ENCODE peak calls at places on chromosomes 13 and 19, in eight cellular contexts. One of them, this sample, is unnamed.

GRCh38 chr19:7254590-7254989 is 39.6 kb downstream of the INSR start:
- DNase-seq in cardiac muscle cell: no peak
- DNase-seq in lung: no peak
- DNase-seq in omental fat pad: no peak
- DNase-seq in brain microvascular endothelial cell: no peak
- DNase-seq in Calu3: peak; percentile 4
- DNase-seq in neural progenitor cell: no peak
- DNase-seq in psoas muscle: no peak
- DNase-seq in this sample: peak; percentile 6

GRCh38 chr19:13070425-13071140 is 32.1 kb downstream of the LYL1 start:
- DNase-seq in lung: no peak
- DNase-seq in neural progenitor cell: no peak
- DNase-seq in brain microvascular endothelial cell: no peak
- DNase-seq in psoas muscle: peak; percentile 76
- DNase-seq in omental fat pad: no peak
- DNase-seq in Calu3: no peak
- DNase-seq in cardiac muscle cell: no peak
- DNase-seq in this sample: no peak

GRCh38 chr19:2164020-2164988 is 571 bp downstream of the DOT1L start:
- DNase-seq in psoas muscle: no peak
- DNase-seq in neural progenitor cell: peak; percentile 73
- DNase-seq in lung: no peak
- DNase-seq in Calu3: peak; percentile 31
- DNase-seq in brain microvascular endothelial cell: no peak
- DNase-seq in omental fat pad: no peak
- DNase-seq in cardiac muscle cell: no peak
- DNase-seq in this sample: no peak

GRCh38 chr13:109166807-109167206 is 537.4 kb downstream of the MYO16 start:
- DNase-seq in cardiac muscle cell: no peak
- DNase-seq in brain microvascular endothelial cell: no peak
- DNase-seq in omental fat pad: no peak
- DNase-seq in lung: no peak
- DNase-seq in psoas muscle: no peak
- DNase-seq in neural progenitor cell: no peak
- DNase-seq in Calu3: no peak
- DNase-seq in this sample: no peak

GRCh38 chr13:37690361-37690760 is 91.8 kb upstream of the POSTN start:
- DNase-seq in lung: no peak
- DNase-seq in Calu3: no peak
- DNase-seq in cardiac muscle cell: no peak
- DNase-seq in psoas muscle: no peak
- DNase-seq in neural progenitor cell: no peak
- DNase-seq in omental fat pad: no peak
- DNase-seq in brain microvascular endothelial cell: no peak
- DNase-seq in this sample: no peak

GRCh38 chr19:51691122-51692064 is 1.7 kb upstream of the SPACA6 start:
- DNase-seq in lung: no peak
- DNase-seq in brain microvascular endothelial cell: no peak
- DNase-seq in Calu3: no peak
- DNase-seq in neural progenitor cell: peak; percentile 30
- DNase-seq in omental fat pad: no peak
- DNase-seq in psoas muscle: no peak
- DNase-seq in cardiac muscle cell: peak; percentile 81
- DNase-seq in this sample: peak; percentile 18

GRCh38 chr19:51458051-51458645 is at the start of gene SIGLEC8:
- DNase-seq in neural progenitor cell: no peak
- DNase-seq in brain microvascular endothelial cell: no peak
- DNase-seq in Calu3: no peak
- DNase-seq in lung: no peak
- DNase-seq in cardiac muscle cell: no peak
- DNase-seq in omental fat pad: no peak
- DNase-seq in psoas muscle: no peak
- DNase-seq in this sample: no peak

GRCh38 chr19:44576843-44577565 is 36.4 kb upstream of the IGSF23 start:
- DNase-seq in lung: peak; percentile 45
- DNase-seq in Calu3: peak; percentile 78
- DNase-seq in brain microvascular endothelial cell: peak; percentile 14
- DNase-seq in omental fat pad: no peak
- DNase-seq in cardiac muscle cell: no peak
- DNase-seq in neural progenitor cell: peak; percentile 58
- DNase-seq in psoas muscle: no peak
- DNase-seq in this sample: no peak

GRCh38 chr13:52686381-52686780 is 33.7 kb downstream of the SUGT1 start:
- DNase-seq in cardiac muscle cell: no peak
- DNase-seq in neural progenitor cell: no peak
- DNase-seq in omental fat pad: no peak
- DNase-seq in Calu3: no peak
- DNase-seq in lung: no peak
- DNase-seq in psoas muscle: no peak
- DNase-seq in brain microvascular endothelial cell: no peak
- DNase-seq in this sample: no peak

GRCh38 chr13:66661336-66661735 is 568.8 kb downstream of the PCDH9 start:
- DNase-seq in neural progenitor cell: no peak
- DNase-seq in lung: no peak
- DNase-seq in brain microvascular endothelial cell: no peak
- DNase-seq in psoas muscle: no peak
- DNase-seq in Calu3: no peak
- DNase-seq in omental fat pad: no peak
- DNase-seq in cardiac muscle cell: no peak
- DNase-seq in this sample: no peak

GRCh38 chr13:113625965-113626661 is 31.9 kb downstream of the ATP4B start:
- DNase-seq in omental fat pad: no peak
- DNase-seq in cardiac muscle cell: peak; percentile 52
- DNase-seq in Calu3: no peak
- DNase-seq in lung: no peak
- DNase-seq in neural progenitor cell: no peak
- DNase-seq in brain microvascular endothelial cell: no peak
- DNase-seq in psoas muscle: no peak
- DNase-seq in this sample: no peak

GRCh38 chr13:31923134-31923763 is 108.3 kb upstream of the FRY start:
- DNase-seq in neural progenitor cell: no peak
- DNase-seq in cardiac muscle cell: no peak
- DNase-seq in omental fat pad: no peak
- DNase-seq in Calu3: no peak
- DNase-seq in brain microvascular endothelial cell: no peak
- DNase-seq in lung: no peak
- DNase-seq in psoas muscle: no peak
- DNase-seq in this sample: no peak

GRCh38 chr13:101875717-101876393 is 423.4 kb downstream of the ITGBL1 start:
- DNase-seq in lung: no peak
- DNase-seq in psoas muscle: no peak
- DNase-seq in brain microvascular endothelial cell: peak; percentile 92
- DNase-seq in Calu3: peak; percentile 53
- DNase-seq in cardiac muscle cell: peak; percentile 3
- DNase-seq in neural progenitor cell: no peak
- DNase-seq in omental fat pad: no peak
- DNase-seq in this sample: no peak

GRCh38 chr19:942133-942645 is 16.4 kb downstream of the ARID3A start:
- DNase-seq in lung: no peak
- DNase-seq in neural progenitor cell: no peak
- DNase-seq in Calu3: no peak
- DNase-seq in omental fat pad: no peak
- DNase-seq in psoas muscle: no peak
- DNase-seq in brain microvascular endothelial cell: no peak
- DNase-seq in cardiac muscle cell: no peak
- DNase-seq in this sample: no peak
- TF ChIP-seq CTCF in lung: no peak
- TF ChIP-seq CTCF in neural progenitor cell: no peak
- TF ChIP-seq CTCF in Calu3: no peak
- TF ChIP-seq CTCF in omental fat pad: no peak
- TF ChIP-seq CTCF in psoas muscle: no peak
- TF ChIP-seq CTCF in brain microvascular endothelial cell: no peak
- TF ChIP-seq CTCF in cardiac muscle cell: no peak
- TF ChIP-seq CTCF in this sample: no peak

GRCh38 chr13:27953671-27954405 is 15.3 kb downstream of the CDX2 start:
- DNase-seq in omental fat pad: no peak
- DNase-seq in Calu3: peak; percentile 91
- DNase-seq in psoas muscle: peak; percentile 71
- DNase-seq in lung: peak; percentile 66
- DNase-seq in neural progenitor cell: peak; percentile 95
- DNase-seq in brain microvascular endothelial cell: peak; percentile 23
- DNase-seq in cardiac muscle cell: peak; percentile 79
- DNase-seq in this sample: peak; percentile 95
- TF ChIP-seq CTCF in omental fat pad: no peak
- TF ChIP-seq CTCF in Calu3: peak; percentile 68
- TF ChIP-seq CTCF in psoas muscle: peak; percentile 73
- TF ChIP-seq CTCF in lung: peak; percentile 56
- TF ChIP-seq CTCF in neural progenitor cell: peak; percentile 79
- TF ChIP-seq CTCF in brain microvascular endothelial cell: peak; percentile 60
- TF ChIP-seq CTCF in cardiac muscle cell: peak; percentile 90
- TF ChIP-seq CTCF in this sample: peak; percentile 90

GRCh38 chr19:10501971-10502523 is 1.1 kb downstream of the KEAP1 start:
- DNase-seq in Calu3: peak; percentile 61
- DNase-seq in cardiac muscle cell: peak; percentile 44
- DNase-seq in brain microvascular endothelial cell: peak; percentile 13
- DNase-seq in neural progenitor cell: peak; percentile 54
- DNase-seq in psoas muscle: peak; percentile 83
- DNase-seq in lung: peak; percentile 87
- DNase-seq in omental fat pad: peak; percentile 41
- DNase-seq in this sample: peak; percentile 61

GRCh38 chr19:10500247-10500592 is 2.9 kb downstream of the KEAP1 start:
- DNase-seq in neural progenitor cell: no peak
- DNase-seq in cardiac muscle cell: no peak
- DNase-seq in psoas muscle: no peak
- DNase-seq in brain microvascular endothelial cell: no peak
- DNase-seq in lung: no peak
- DNase-seq in omental fat pad: no peak
- DNase-seq in Calu3: no peak
- DNase-seq in this sample: no peak

GRCh38 chr19:10499550-10500246 is 3.5 kb downstream of the KEAP1 start:
- DNase-seq in cardiac muscle cell: no peak
- DNase-seq in omental fat pad: no peak
- DNase-seq in brain microvascular endothelial cell: no peak
- DNase-seq in Calu3: no peak
- DNase-seq in lung: no peak
- DNase-seq in neural progenitor cell: no peak
- DNase-seq in psoas muscle: no peak
- DNase-seq in this sample: no peak

GRCh38 chr19:10503002-10503789 is at the start of gene KEAP1:
- DNase-seq in omental fat pad: peak; percentile 31
- DNase-seq in lung: peak; percentile 41
- DNase-seq in brain microvascular endothelial cell: no peak
- DNase-seq in neural progenitor cell: peak; percentile 63
- DNase-seq in cardiac muscle cell: peak; percentile 38
- DNase-seq in psoas muscle: no peak
- DNase-seq in Calu3: peak; percentile 49
- DNase-seq in this sample: peak; percentile 55

DNA sequence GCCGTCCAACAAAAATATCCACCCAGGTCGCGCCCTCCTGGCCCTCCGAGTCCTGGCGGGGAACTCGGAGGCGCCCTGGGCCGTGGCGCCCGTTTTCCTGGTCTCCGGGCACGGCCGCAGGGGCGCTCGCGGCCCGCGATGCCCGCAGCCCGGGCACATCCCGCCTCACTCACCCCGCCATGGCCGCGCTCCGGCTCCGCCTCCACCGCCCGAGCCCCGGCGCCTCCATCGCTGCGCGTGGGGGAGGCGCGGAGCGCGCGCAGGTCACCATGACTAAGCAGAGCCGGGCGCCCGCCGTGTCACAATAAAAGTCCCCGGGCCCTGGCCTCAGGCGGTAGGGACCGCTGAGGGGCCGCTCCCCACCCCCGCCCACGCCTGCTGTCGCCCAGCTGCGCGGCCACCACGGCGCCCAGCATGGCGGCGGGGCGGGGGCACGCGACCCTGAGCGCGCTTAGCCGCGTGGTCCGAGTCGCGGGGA is 593 bp downstream of the KEAP1 start:
- DNase-seq in lung: peak; percentile 93
- DNase-seq in omental fat pad: peak; percentile 83
- DNase-seq in neural progenitor cell: peak; percentile 94
- DNase-seq in Calu3: peak; percentile 90
- DNase-seq in cardiac muscle cell: peak; percentile 91
- DNase-seq in psoas muscle: peak; percentile 95
- DNase-seq in brain microvascular endothelial cell: peak; percentile 81
- DNase-seq in this sample: peak; percentile 92
- TF ChIP-seq CTCF in lung: no peak
- TF ChIP-seq CTCF in omental fat pad: no peak
- TF ChIP-seq CTCF in neural progenitor cell: peak; percentile 23
- TF ChIP-seq CTCF in Calu3: no peak
- TF ChIP-seq CTCF in cardiac muscle cell: peak; percentile 1
- TF ChIP-seq CTCF in psoas muscle: no peak
- TF ChIP-seq CTCF in brain microvascular endothelial cell: no peak
- TF ChIP-seq CTCF in this sample: no peak

GRCh38 chr19:23436318-23436717 is 41.0 kb upstream of the ZNF91 start:
- DNase-seq in brain microvascular endothelial cell: no peak
- DNase-seq in Calu3: no peak
- DNase-seq in omental fat pad: no peak
- DNase-seq in neural progenitor cell: no peak
- DNase-seq in cardiac muscle cell: no peak
- DNase-seq in psoas muscle: no peak
- DNase-seq in lung: no peak
- DNase-seq in this sample: peak; percentile 3
- TF ChIP-seq CTCF in brain microvascular endothelial cell: peak; percentile 51
- TF ChIP-seq CTCF in Calu3: no peak
- TF ChIP-seq CTCF in omental fat pad: no peak
- TF ChIP-seq CTCF in neural progenitor cell: peak; percentile 22
- TF ChIP-seq CTCF in cardiac muscle cell: peak; percentile 5
- TF ChIP-seq CTCF in psoas muscle: no peak
- TF ChIP-seq CTCF in lung: no peak
- TF ChIP-seq CTCF in this sample: no peak

DNA sequence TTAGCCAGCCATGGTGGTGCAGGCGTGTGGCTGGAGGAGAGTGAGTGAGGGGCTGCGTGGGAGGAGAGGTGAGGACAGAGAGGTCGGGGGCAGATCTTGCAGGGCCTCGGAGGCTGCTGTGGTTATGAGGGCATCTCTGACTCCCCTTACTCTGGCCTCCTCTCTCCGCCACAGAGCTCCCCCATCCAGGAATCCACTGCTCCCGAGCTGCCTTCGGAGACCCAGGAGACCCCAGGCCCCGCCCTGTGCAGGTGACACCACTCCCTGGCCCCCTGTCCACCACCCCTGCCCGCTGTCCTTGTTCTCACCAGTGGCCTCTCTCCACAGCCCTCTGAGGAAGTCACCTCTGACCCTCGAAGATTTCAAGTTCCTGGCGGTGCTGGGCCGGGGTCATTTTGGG is 7.8 kb downstream of the PTGER1 start:
- DNase-seq in lung: no peak
- DNase-seq in Calu3: no peak
- DNase-seq in cardiac muscle cell: no peak
- DNase-seq in brain microvascular endothelial cell: no peak
- DNase-seq in neural progenitor cell: no peak
- DNase-seq in omental fat pad: no peak
- DNase-seq in psoas muscle: no peak
- DNase-seq in this sample: no peak
- TF ChIP-seq CTCF in lung: no peak
- TF ChIP-seq CTCF in Calu3: no peak
- TF ChIP-seq CTCF in cardiac muscle cell: no peak
- TF ChIP-seq CTCF in brain microvascular endothelial cell: no peak
- TF ChIP-seq CTCF in neural progenitor cell: no peak
- TF ChIP-seq CTCF in omental fat pad: no peak
- TF ChIP-seq CTCF in psoas muscle: no peak
- TF ChIP-seq CTCF in this sample: no peak

GRCh38 chr19:36054733-36055686 is at the start of gene WDR62:
- DNase-seq in omental fat pad: peak; percentile 84
- DNase-seq in lung: peak; percentile 91
- DNase-seq in cardiac muscle cell: peak; percentile 94
- DNase-seq in psoas muscle: peak; percentile 94
- DNase-seq in brain microvascular endothelial cell: peak; percentile 89
- DNase-seq in neural progenitor cell: peak; percentile 98
- DNase-seq in Calu3: peak; percentile 98
- DNase-seq in this sample: peak; percentile 98
- TF ChIP-seq CTCF in omental fat pad: no peak
- TF ChIP-seq CTCF in lung: no peak
- TF ChIP-seq CTCF in cardiac muscle cell: no peak
- TF ChIP-seq CTCF in psoas muscle: no peak
- TF ChIP-seq CTCF in brain microvascular endothelial cell: no peak
- TF ChIP-seq CTCF in neural progenitor cell: no peak
- TF ChIP-seq CTCF in Calu3: no peak
- TF ChIP-seq CTCF in this sample: no peak